ENCODE peak calls at places on chromosomes 6 and 20, in six cellular contexts. T, G, W, I, L and B are unnamed samples.

GRCh38 chr6:148979006-148979901 is 232.4 kb downstream of the UST start:
- DNase-seq in T (no peak), G (no peak), W (no peak), I (no peak), L (no peak), B (no peak)

GRCh38 chr6:37897321-37897720 is 77.8 kb downstream of the ZFAND3 start:
- DNase-seq in T (no peak), G (no peak), W (no peak), I (no peak), L (no peak), B (no peak)

GRCh38 chr6:170505306-170505705 is 47.8 kb downstream of the PSMB1 start:
- DNase-seq in T (no peak), G (no peak), W (no peak), I (no peak), L (no peak), B (peak; percentile 12)

GRCh38 chr6:152576525-152576924 is 60.6 kb downstream of the SYNE1 start:
- DNase-seq in T (no peak), G (no peak), W (no peak), I (no peak), L (no peak), B (no peak)

GRCh38 chr6:48671506-48671905 is 560.5 kb upstream of the PTCHD4 start:
- DNase-seq in T (no peak), G (no peak), W (no peak), I (no peak), L (no peak), B (no peak)

GRCh38 chr20:59194023-59194935 is 30.7 kb downstream of the ZNF831 start:
- DNase-seq in T (no peak), G (no peak), W (no peak), I (peak; percentile 69), L (no peak), B (no peak)

GRCh38 chr6:169702640-169703246 is 817 bp downstream of the C6orf120 start:
- DNase-seq in T (no peak), G (peak; percentile 34), W (no peak), I (peak; percentile 88), L (no peak), B (peak; percentile 49)

GRCh38 chr6:156866181-156866862 is 89.1 kb downstream of the ARID1B start:
- DNase-seq in T (no peak), G (no peak), W (no peak), I (no peak), L (no peak), B (peak; percentile 33)

GRCh38 chr6:121932071-121933009 is 467.1 kb upstream of the HSF2 start:
- DNase-seq in T (no peak), G (no peak), W (peak; percentile 46), I (no peak), L (no peak), B (no peak)

GRCh38 chr6:13614126-13614925 is 809 bp upstream of the NOL7 start:
- DNase-seq in T (no peak), G (peak; percentile 50), W (no peak), I (peak; percentile 90), L (peak; percentile 91), B (peak; percentile 59)

GRCh38 chr20:23995905-23996666 is 7.5 kb upstream of the GGTLC1 start:
- DNase-seq in T (no peak), G (peak; percentile 59), W (peak; percentile 10), I (no peak), L (no peak), B (peak; percentile 42)

GRCh38 chr20:35618372-35619131 is 2.9 kb downstream of the SPAG4 start:
- DNase-seq in T (no peak), G (no peak), W (no peak), I (peak; percentile 74), L (peak; percentile 84), B (no peak)

GRCh38 chr6:32815115-32815514 is 1.7 kb downstream of the HLA-DOB start:
- DNase-seq in T (no peak), G (no peak), W (no peak), I (no peak), L (no peak), B (no peak)

GRCh38 chr6:125986956-125987617 is 747 bp downstream of the TRMT11 start:
- DNase-seq in T (no peak), G (no peak), W (peak; percentile 47), I (no peak), L (no peak), B (no peak)

GRCh38 chr6:21265264-21266044 is 328.1 kb upstream of the SOX4 start:
- DNase-seq in T (no peak), G (no peak), W (no peak), I (no peak), L (no peak), B (no peak)

GRCh38 chr20:37502654-37503053 is 18.4 kb upstream of the NNAT start:
- DNase-seq in T (no peak), G (no peak), W (no peak), I (no peak), L (no peak), B (no peak)

GRCh38 chr6:71733970-71734899 is 152.1 kb upstream of the RIMS1 start:
- DNase-seq in T (no peak), G (no peak), W (no peak), I (no peak), L (no peak), B (no peak)

GRCh38 chr20:60857708-60858107 is 394.4 kb upstream of the CDH4 start:
- DNase-seq in T (no peak), G (no peak), W (no peak), I (no peak), L (no peak), B (no peak)

GRCh38 chr20:33046412-33046811 is 7.3 kb upstream of the BPIFB3 start:
- DNase-seq in T (no peak), G (no peak), W (no peak), I (no peak), L (no peak), B (no peak)

GRCh38 chr6:43668151-43669028 is 19.2 kb downstream of the MRPS18A start:
- DNase-seq in T (peak; percentile 84), G (peak; percentile 69), W (no peak), I (peak; percentile 82), L (peak; percentile 83), B (peak; percentile 70)

GRCh38 chr20:13771853-13772453 is 12.8 kb downstream of the ESF1 start:
- DNase-seq in T (no peak), G (no peak), W (no peak), I (no peak), L (no peak), B (no peak)

GRCh38 chr6:138537090-138537489 is 37.8 kb upstream of the NHSL1 start:
- DNase-seq in T (no peak), G (no peak), W (no peak), I (no peak), L (no peak), B (no peak)

GRCh38 chr20:44990425-44990824 is 24.1 kb downstream of the STK4 start:
- DNase-seq in T (no peak), G (no peak), W (no peak), I (no peak), L (no peak), B (no peak)

GRCh38 chr20:14566505-14566904 is 229.1 kb upstream of the FLRT3 start:
- DNase-seq in T (no peak), G (no peak), W (no peak), I (no peak), L (no peak), B (no peak)

GRCh38 chr6:38269773-38270172 is 370.0 kb downstream of the BTBD9 start:
- DNase-seq in T (no peak), G (no peak), W (no peak), I (no peak), L (no peak), B (no peak)

GRCh38 chr6:111524252-111524651 is 41.2 kb upstream of the REV3L start:
- DNase-seq in T (no peak), G (no peak), W (no peak), I (no peak), L (no peak), B (no peak)

GRCh38 chr6:15879372-15880261 is 216.8 kb upstream of the DTNBP1 start:
- DNase-seq in T (no peak), G (peak; percentile 39), W (no peak), I (peak; percentile 17), L (peak; percentile 90), B (peak; percentile 66)

GRCh38 chr6:3026811-3027626 is 27.3 kb downstream of the NQO2 start:
- DNase-seq in T (no peak), G (no peak), W (no peak), I (peak; percentile 51), L (no peak), B (peak; percentile 24)

GRCh38 chr20:51945177-51945576 is 142.9 kb upstream of the SALL4 start:
- DNase-seq in T (no peak), G (no peak), W (no peak), I (no peak), L (no peak), B (no peak)

GRCh38 chr6:125262026-125263013 is 39.4 kb downstream of the HDDC2 start:
- DNase-seq in T (no peak), G (no peak), W (no peak), I (peak; percentile 57), L (no peak), B (no peak)

GRCh38 chr6:136968831-136969230 is 46.7 kb downstream of the SLC35D3 start:
- DNase-seq in T (no peak), G (no peak), W (no peak), I (no peak), L (no peak), B (no peak)

GRCh38 chr6:109440325-109441068 is at the start of the genes PPIL6 and SMPD2:
- DNase-seq in T (peak; percentile 76), G (peak; percentile 86), W (no peak), I (peak; percentile 99), L (peak; percentile 97), B (peak; percentile 90)
- TF ChIP-seq POLR2AphosphoS5 in T (peak; percentile 36), G (peak; percentile 47), W (peak; percentile 84), I (no peak), L (peak; percentile 52), B (peak; percentile 9)

DNA sequence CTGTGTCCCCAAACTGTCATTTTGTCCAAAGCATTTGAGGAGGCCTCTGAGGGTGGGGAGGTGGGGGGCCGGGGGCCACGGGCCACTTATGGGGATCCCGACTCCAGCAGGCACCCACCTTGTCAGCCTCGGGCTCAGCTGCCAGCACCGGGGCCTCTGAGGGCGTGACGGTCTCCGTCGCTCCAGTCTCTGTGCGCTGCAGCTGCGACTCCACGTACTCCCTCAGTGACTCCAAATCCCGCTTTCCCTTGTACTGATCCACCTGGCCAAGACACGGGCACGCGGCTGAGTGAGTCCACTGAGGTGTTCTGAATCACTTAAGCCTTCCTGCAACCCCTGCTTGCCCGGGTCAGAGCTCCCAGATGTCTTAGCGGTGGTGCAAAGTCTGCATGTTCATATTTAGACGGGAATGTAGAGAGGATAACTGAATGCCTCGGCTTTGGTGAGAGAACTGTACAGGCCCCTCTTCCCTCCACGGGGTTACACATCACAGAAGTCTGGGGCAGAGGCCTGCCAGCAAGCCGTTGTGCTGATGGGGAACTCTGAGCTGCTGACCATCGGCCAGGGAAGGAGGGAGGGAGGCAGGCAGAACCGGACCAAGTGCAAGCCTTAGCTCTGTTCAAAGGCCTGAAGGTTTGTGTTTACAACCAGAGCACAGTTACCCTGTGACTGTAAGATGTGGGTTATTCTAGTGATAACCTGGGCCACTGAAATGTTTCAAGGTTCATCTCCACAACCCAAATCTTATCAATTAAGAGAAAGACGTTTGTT is 21.8 kb downstream of the TXNDC5 start:
- DNase-seq in T (no peak), G (no peak), W (no peak), I (peak; percentile 72), L (peak; percentile 74), B (no peak)
- TF ChIP-seq POLR2AphosphoS5 in T (no peak), G (no peak), W (no peak), I (no peak), L (no peak), B (no peak)

GRCh38 chr6:5112065-5112799 is 27.1 kb downstream of the PPP1R3G start:
- DNase-seq in T (no peak), G (no peak), W (no peak), I (no peak), L (no peak), B (no peak)
- TF ChIP-seq POLR2AphosphoS5 in T (no peak), G (no peak), W (no peak), I (no peak), L (no peak), B (no peak)

GRCh38 chr6:112600168-112600567 is 253.0 kb downstream of the RFPL4B start:
- DNase-seq in T (no peak), G (no peak), W (no peak), I (no peak), L (no peak), B (no peak)
- TF ChIP-seq POLR2AphosphoS5 in T (no peak), G (no peak), W (no peak), I (no peak), L (no peak), B (no peak)